ENCODE peak calls at places on chromosomes 7 and 10, in five cellular contexts. J, Z, H, R and K are unnamed samples.

GRCh38 chr10:46538723-46539426 is 17.6 kb downstream of the GPRIN2 start:
- DNase-seq in Z (no peak), R (no peak), H (no peak), J (no peak), K (no peak)

GRCh38 chr7:84139986-84140729 is 54.4 kb downstream of the SEMA3A start:
- DNase-seq in H (no peak), R (no peak), J (no peak), Z (no peak), K (no peak)

GRCh38 chr10:101660268-101660667 is 34.7 kb downstream of the FBXW4 start:
- DNase-seq in Z (no peak), R (no peak), J (no peak), H (no peak), K (no peak)

GRCh38 chr10:49328401-49329185 is 29.6 kb downstream of the C10orf71 start:
- DNase-seq in H (no peak), R (no peak), J (no peak), Z (no peak), K (no peak)

GRCh38 chr10:53422223-53422888 is 649.8 kb upstream of the MBL2 start:
- DNase-seq in H (no peak), R (no peak), J (no peak), Z (no peak), K (no peak)

GRCh38 chr10:71746344-71747037 is 26.8 kb downstream of the VSIR start:
- DNase-seq in R (no peak), H (no peak), J (peak; percentile 84), Z (peak; percentile 61), K (no peak)

GRCh38 chr10:133041101-133041500 is 46.6 kb upstream of the ADGRA1 start:
- DNase-seq in J (no peak), Z (no peak), R (no peak), H (no peak), K (no peak)

GRCh38 chr7:35694161-35694783 is 663 bp downstream of the HERPUD2 start:
- DNase-seq in Z (peak; percentile 26), J (no peak), H (no peak), R (no peak), K (no peak)

GRCh38 chr7:155979994-155980393 is 167.7 kb upstream of the SHH start:
- DNase-seq in H (no peak), R (no peak), Z (no peak), J (no peak), K (no peak)

GRCh38 chr7:22173884-22174573 is 182.9 kb downstream of the RAPGEF5 start:
- DNase-seq in H (no peak), J (no peak), Z (peak; percentile 20), R (peak; percentile 6), K (no peak)

GRCh38 chr7:151839511-151839921 is 37.4 kb downstream of the PRKAG2 start:
- DNase-seq in Z (no peak), J (no peak), R (no peak), H (no peak), K (no peak)

GRCh38 chr7:28290496-28290895 is 109.9 kb upstream of the JAZF1 start:
- DNase-seq in Z (no peak), J (no peak), H (no peak), R (no peak), K (no peak)

GRCh38 chr7:314853-315252 is 24.9 kb downstream of the FOXL3 start:
- DNase-seq in R (no peak), Z (no peak), J (no peak), H (no peak), K (no peak)

GRCh38 chr10:48456361-48456804 is 148.5 kb downstream of the ARHGAP22 start:
- DNase-seq in H (no peak), Z (no peak), R (no peak), J (peak; percentile 63), K (no peak)

GRCh38 chr10:44478040-44478439 is 93.1 kb upstream of the CXCL12 start:
- DNase-seq in R (no peak), J (no peak), H (no peak), Z (no peak), K (no peak)

GRCh38 chr7:148972360-148972759 is 55.9 kb downstream of the PDIA4 start:
- DNase-seq in R (no peak), H (no peak), Z (no peak), J (no peak), K (no peak)

GRCh38 chr10:47015404-47015803 is 104.2 kb downstream of the PTPN20 start:
- DNase-seq in R (no peak), H (no peak), Z (no peak), J (no peak), K (no peak)

GRCh38 chr7:2904202-2904601 is 60.1 kb upstream of the GNA12 start:
- DNase-seq in R (no peak), Z (no peak), J (no peak), H (no peak), K (no peak)

GRCh38 chr10:105656880-105657279 is 1015.8 kb downstream of the SORCS3 start:
- DNase-seq in H (no peak), Z (no peak), R (no peak), J (no peak), K (no peak)

GRCh38 chr10:114879541-114880158 is 58.1 kb downstream of the FHIP2A start:
- DNase-seq in R (peak; percentile 26), J (peak; percentile 18), H (peak; percentile 64), Z (peak; percentile 57), K (no peak)